ENCODE peak calls at places on chromosomes 1 and 21, in four cellular contexts. One of them, this sample, is unnamed.

GRCh38 chr1:209490013-209490412 is 93.5 kb upstream of the CAMK1G start:
- DNase-seq in H9: no peak
- DNase-seq in mammary epithelial cell: peak; percentile 26
- DNase-seq in mesendoderm: peak; percentile 60
- DNase-seq in this sample: peak; percentile 46

GRCh38 chr1:209412036-209412435 is 171.5 kb upstream of the CAMK1G start:
- DNase-seq in H9: no peak
- DNase-seq in mammary epithelial cell: peak; percentile 62
- DNase-seq in mesendoderm: no peak
- DNase-seq in this sample: peak; percentile 76

GRCh38 chr1:38047603-38048146 is 1.1 kb upstream of the POU3F1 start:
- DNase-seq in H9: peak; percentile 77
- DNase-seq in mammary epithelial cell: peak; percentile 66
- DNase-seq in mesendoderm: peak; percentile 76
- DNase-seq in this sample: peak; percentile 66

GRCh38 chr21:39373634-39374033 is 24.7 kb upstream of the HMGN1 start:
- DNase-seq in H9: peak; percentile 40
- DNase-seq in mammary epithelial cell: peak; percentile 58
- DNase-seq in mesendoderm: peak; percentile 66
- DNase-seq in this sample: peak; percentile 58

GRCh38 chr1:3674100-3675094 is 22.1 kb downstream of the TP73 start:
- DNase-seq in H9: peak; percentile 76
- DNase-seq in mammary epithelial cell: no peak
- DNase-seq in mesendoderm: peak; percentile 58
- DNase-seq in this sample: peak; percentile 45

GRCh38 chr1:163399976-163400375 is 78.2 kb downstream of the NUF2 start:
- DNase-seq in H9: peak; percentile 89
- DNase-seq in mammary epithelial cell: no peak
- DNase-seq in mesendoderm: peak; percentile 43
- DNase-seq in this sample: no peak

GRCh38 chr1:116299248-116299647 is 73.8 kb upstream of the ATP1A1 start:
- DNase-seq in H9: no peak
- DNase-seq in mammary epithelial cell: no peak
- DNase-seq in mesendoderm: no peak
- DNase-seq in this sample: no peak

GRCh38 chr1:21570528-21570875 is 61.3 kb downstream of the ALPL start:
- DNase-seq in H9: no peak
- DNase-seq in mammary epithelial cell: no peak
- DNase-seq in mesendoderm: no peak
- DNase-seq in this sample: no peak

GRCh38 chr1:70517444-70517843 is 106.4 kb downstream of the CTH start:
- DNase-seq in H9: no peak
- DNase-seq in mammary epithelial cell: no peak
- DNase-seq in mesendoderm: no peak
- DNase-seq in this sample: no peak

GRCh38 chr1:113399063-113399583 is 8.8 kb downstream of the MAGI3 start:
- DNase-seq in H9: no peak
- DNase-seq in mammary epithelial cell: no peak
- DNase-seq in mesendoderm: no peak
- DNase-seq in this sample: no peak

GRCh38 chr1:76786232-76786631 is 81.0 kb upstream of the ST6GALNAC5 start:
- DNase-seq in H9: no peak
- DNase-seq in mammary epithelial cell: no peak
- DNase-seq in mesendoderm: no peak
- DNase-seq in this sample: no peak

GRCh38 chr1:116574581-116575291 is 3.9 kb upstream of the CD58 start:
- DNase-seq in H9: no peak
- DNase-seq in mammary epithelial cell: peak; percentile 39
- DNase-seq in mesendoderm: peak; percentile 66
- DNase-seq in this sample: peak; percentile 78

GRCh38 chr21:38355992-38356781 is 99.4 kb downstream of the KCNJ15 start:
- DNase-seq in H9: peak; percentile 83
- DNase-seq in mammary epithelial cell: peak; percentile 64
- DNase-seq in mesendoderm: peak; percentile 76
- DNase-seq in this sample: peak; percentile 87

GRCh38 chr21:44582055-44582454 is 1.7 kb upstream of the KRTAP10-5 start:
- DNase-seq in H9: peak; percentile 21
- DNase-seq in mammary epithelial cell: no peak
- DNase-seq in mesendoderm: no peak
- DNase-seq in this sample: no peak

GRCh38 chr1:27342778-27343638 is 1.2 kb downstream of the SYTL1 start:
- DNase-seq in H9: peak; percentile 61
- DNase-seq in mammary epithelial cell: peak; percentile 97
- DNase-seq in mesendoderm: no peak
- DNase-seq in this sample: no peak

GRCh38 chr1:17565551-17565971 is 26.1 kb downstream of the ARHGEF10L start:
- DNase-seq in H9: no peak
- DNase-seq in mammary epithelial cell: no peak
- DNase-seq in mesendoderm: peak; percentile 74
- DNase-seq in this sample: no peak

GRCh38 chr1:94608142-94608851 is 66.7 kb upstream of the F3 start:
- DNase-seq in H9: no peak
- DNase-seq in mammary epithelial cell: no peak
- DNase-seq in mesendoderm: no peak
- DNase-seq in this sample: no peak

GRCh38 chr1:77385551-77385950 is 103.7 kb downstream of the AK5 start:
- DNase-seq in H9: no peak
- DNase-seq in mammary epithelial cell: no peak
- DNase-seq in mesendoderm: no peak
- DNase-seq in this sample: peak; percentile 25

GRCh38 chr1:30856260-30856790 is 52.2 kb downstream of the SDC3 start:
- DNase-seq in H9: no peak
- DNase-seq in mammary epithelial cell: no peak
- DNase-seq in mesendoderm: no peak
- DNase-seq in this sample: peak; percentile 63

GRCh38 chr1:231188072-231188471 is 26.2 kb downstream of the TRIM67 start:
- DNase-seq in H9: no peak
- DNase-seq in mammary epithelial cell: no peak
- DNase-seq in mesendoderm: peak; percentile 14
- DNase-seq in this sample: no peak

GRCh38 chr1:183235503-183235902 is 49.4 kb downstream of the LAMC2 start:
- DNase-seq in H9: no peak
- DNase-seq in mammary epithelial cell: no peak
- DNase-seq in mesendoderm: no peak
- DNase-seq in this sample: no peak

GRCh38 chr1:183237046-183237445 is 51.0 kb downstream of the LAMC2 start:
- DNase-seq in H9: no peak
- DNase-seq in mammary epithelial cell: no peak
- DNase-seq in mesendoderm: no peak
- DNase-seq in this sample: peak; percentile 46

GRCh38 chr1:183233113-183233512 is 47.0 kb downstream of the LAMC2 start:
- DNase-seq in H9: no peak
- DNase-seq in mammary epithelial cell: no peak
- DNase-seq in mesendoderm: no peak
- DNase-seq in this sample: no peak

GRCh38 chr1:183236158-183236725 is 50.2 kb downstream of the LAMC2 start:
- DNase-seq in H9: no peak
- DNase-seq in mammary epithelial cell: no peak
- DNase-seq in mesendoderm: peak; percentile 93
- DNase-seq in this sample: no peak

GRCh38 chr1:183234660-183235476 is 48.8 kb downstream of the LAMC2 start:
- DNase-seq in H9: peak; percentile 70
- DNase-seq in mammary epithelial cell: peak; percentile 99
- DNase-seq in mesendoderm: peak; percentile 97
- DNase-seq in this sample: peak; percentile 97
- H3K9ac ChIP-seq in H9: no peak overlapping the region
- H3K9ac ChIP-seq in mammary epithelial cell: peak overlapping the region; percentile 75
- H3K9ac ChIP-seq in mesendoderm: peak overlapping the region; percentile 32
- H3K9ac ChIP-seq in this sample: peak overlapping the region; percentile 95

DNA sequence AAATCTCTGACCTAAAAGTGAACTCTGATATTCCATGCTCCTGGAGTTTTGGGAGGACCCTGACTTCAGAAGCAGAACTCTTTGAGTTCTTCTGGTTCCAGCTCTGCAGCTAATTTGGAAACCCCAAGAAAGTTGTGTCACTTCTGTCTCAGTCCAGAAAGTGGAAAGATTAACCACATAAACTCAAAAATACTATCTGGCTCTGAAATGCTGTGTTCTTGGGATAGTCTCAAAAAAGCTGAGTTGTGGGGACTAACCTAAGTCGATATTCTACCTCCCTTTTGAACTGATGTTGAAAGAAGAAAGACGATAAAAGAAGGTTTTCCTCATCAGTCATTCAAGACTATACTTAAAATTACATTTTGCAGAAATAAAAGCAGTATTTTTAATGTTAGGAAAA is 59.8 kb downstream of the ITPKB start:
- DNase-seq in H9: no peak
- DNase-seq in mammary epithelial cell: no peak
- DNase-seq in mesendoderm: no peak
- DNase-seq in this sample: no peak
- H3K9ac ChIP-seq in H9: no peak overlapping the region
- H3K9ac ChIP-seq in mammary epithelial cell: no peak overlapping the region
- H3K9ac ChIP-seq in mesendoderm: no peak overlapping the region
- H3K9ac ChIP-seq in this sample: peak overlapping the region; percentile 77

GRCh38 chr21:41168391-41169257 is 664 bp downstream of the BACE2 start:
- DNase-seq in H9: peak; percentile 51
- DNase-seq in mammary epithelial cell: peak; percentile 53
- DNase-seq in mesendoderm: peak; percentile 55
- DNase-seq in this sample: peak; percentile 79
- H3K9ac ChIP-seq in H9: no peak overlapping the region
- H3K9ac ChIP-seq in mammary epithelial cell: peak overlapping the region; percentile 88
- H3K9ac ChIP-seq in mesendoderm: peak overlapping the region; percentile 70
- H3K9ac ChIP-seq in this sample: peak overlapping the region; percentile 80

GRCh38 chr1:246418565-246419312 is 88.3 kb downstream of the SMYD3 start:
- DNase-seq in H9: no peak
- DNase-seq in mammary epithelial cell: no peak
- DNase-seq in mesendoderm: no peak
- DNase-seq in this sample: no peak

GRCh38 chr1:246417813-246418564 is 89.1 kb downstream of the SMYD3 start:
- DNase-seq in H9: no peak
- DNase-seq in mammary epithelial cell: no peak
- DNase-seq in mesendoderm: no peak
- DNase-seq in this sample: no peak

GRCh38 chr1:246415028-246415427 is 92.1 kb downstream of the SMYD3 start:
- DNase-seq in H9: no peak
- DNase-seq in mammary epithelial cell: no peak
- DNase-seq in mesendoderm: no peak
- DNase-seq in this sample: no peak

GRCh38 chr1:246417152-246417812 is 89.8 kb downstream of the SMYD3 start:
- DNase-seq in H9: no peak
- DNase-seq in mammary epithelial cell: peak; percentile 15
- DNase-seq in mesendoderm: peak; percentile 56
- DNase-seq in this sample: peak; percentile 76

DNA sequence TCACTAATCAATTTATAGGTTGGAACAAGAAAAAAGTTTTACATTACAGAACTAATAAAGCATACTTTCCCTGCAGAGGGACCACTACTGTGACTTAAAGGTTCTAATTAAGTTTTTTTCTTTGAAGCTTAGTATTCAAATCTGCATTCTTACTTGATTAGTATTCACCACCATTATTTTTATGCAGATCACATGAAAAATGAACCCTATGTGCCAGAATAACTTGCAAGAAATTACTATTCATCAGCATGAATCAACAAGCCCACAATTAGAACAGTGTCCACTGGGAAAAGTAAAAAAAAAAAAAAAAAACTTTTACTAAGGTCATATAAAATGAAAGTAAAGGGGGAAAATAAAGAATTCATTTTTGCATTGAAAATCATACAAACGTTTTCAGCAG is 90.8 kb downstream of the SMYD3 start:
- DNase-seq in H9: no peak
- DNase-seq in mammary epithelial cell: no peak
- DNase-seq in mesendoderm: no peak
- DNase-seq in this sample: peak; percentile 32
- H3K9ac ChIP-seq in H9: no peak overlapping the region
- H3K9ac ChIP-seq in mammary epithelial cell: no peak overlapping the region
- H3K9ac ChIP-seq in mesendoderm: no peak overlapping the region
- H3K9ac ChIP-seq in this sample: no peak overlapping the region

DNA sequence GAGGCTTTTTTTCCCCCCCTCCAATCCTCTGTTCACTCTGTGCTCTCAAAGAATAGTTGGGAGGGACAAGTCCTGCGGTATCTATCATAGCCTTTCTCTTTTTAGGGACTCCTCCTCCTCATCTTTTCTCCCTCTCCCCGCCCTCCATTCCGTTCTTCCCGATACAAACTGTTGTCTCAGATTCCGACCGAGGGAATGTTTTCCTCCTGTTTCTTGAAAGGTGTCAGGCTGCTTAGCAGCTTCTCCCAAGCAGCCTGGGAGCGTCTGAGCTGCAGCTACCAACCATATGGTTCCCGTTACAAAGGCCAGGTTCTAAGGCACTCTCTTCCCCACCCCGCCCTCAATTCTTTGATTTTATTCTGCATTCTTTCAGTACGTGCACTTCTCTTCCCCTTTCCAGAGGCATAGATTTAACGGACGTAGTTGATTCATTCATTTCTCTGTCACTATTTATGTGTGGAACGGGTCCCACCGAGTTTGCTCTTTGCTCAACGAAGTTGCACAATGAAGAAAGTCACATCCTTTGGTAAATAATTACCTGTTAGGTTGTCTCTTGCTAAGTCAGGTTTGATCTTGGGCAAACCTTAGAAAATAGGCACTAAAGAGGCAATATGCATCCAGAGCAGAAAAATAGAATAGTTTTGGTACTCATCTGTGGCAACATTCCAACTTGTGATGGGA is 2.8 kb downstream of the ADGRL2 start:
- DNase-seq in H9: peak; percentile 40
- DNase-seq in mammary epithelial cell: peak; percentile 50
- DNase-seq in mesendoderm: peak; percentile 88
- DNase-seq in this sample: peak; percentile 60
- H3K9ac ChIP-seq in H9: peak overlapping the region; percentile 73
- H3K9ac ChIP-seq in mammary epithelial cell: peak overlapping the region; percentile 64
- H3K9ac ChIP-seq in mesendoderm: peak overlapping the region; percentile 81
- H3K9ac ChIP-seq in this sample: peak overlapping the region; percentile 85